ENCODE peak calls at places on chromosomes 16 and 17, in ten cellular contexts. One of them, this sample, is unnamed.

GRCh38 chr17:17837966-17838962 is 1.5 kb upstream of the SREBF1 start:
- DNase-seq in stomach: no peak
- DNase-seq in bronchial epithelial cell: peak; percentile 55
- DNase-seq in cardiac muscle cell: no peak
- DNase-seq in astrocyte of the cerebellum: no peak
- DNase-seq in choroid plexus epithelial cell: no peak
- DNase-seq in IMR-90: peak; percentile 24
- DNase-seq in lung: peak; percentile 75
- DNase-seq in GM12865: no peak
- DNase-seq in cardiac fibroblast: peak; percentile 76
- DNase-seq in this sample: peak; percentile 44

GRCh38 chr16:81582655-81583441 is 138.2 kb downstream of the CMIP start:
- DNase-seq in cardiac muscle cell: no peak
- DNase-seq in stomach: no peak
- DNase-seq in IMR-90: no peak
- DNase-seq in GM12865: no peak
- DNase-seq in choroid plexus epithelial cell: peak; percentile 12
- DNase-seq in cardiac fibroblast: no peak
- DNase-seq in astrocyte of the cerebellum: no peak
- DNase-seq in bronchial epithelial cell: no peak
- DNase-seq in lung: no peak
- DNase-seq in this sample: peak; percentile 11

GRCh38 chr16:57260294-57260929 is 15.4 kb downstream of the ARL2BP start:
- DNase-seq in choroid plexus epithelial cell: peak; percentile 87
- DNase-seq in bronchial epithelial cell: peak; percentile 87
- DNase-seq in GM12865: peak; percentile 66
- DNase-seq in lung: no peak
- DNase-seq in cardiac muscle cell: no peak
- DNase-seq in IMR-90: peak; percentile 82
- DNase-seq in cardiac fibroblast: peak; percentile 82
- DNase-seq in astrocyte of the cerebellum: peak; percentile 60
- DNase-seq in stomach: peak; percentile 24
- DNase-seq in this sample: peak; percentile 78

GRCh38 chr17:19650826-19651225 is 2.3 kb downstream of the ALDH3A2 start:
- DNase-seq in stomach: no peak
- DNase-seq in lung: no peak
- DNase-seq in bronchial epithelial cell: peak; percentile 75
- DNase-seq in cardiac muscle cell: no peak
- DNase-seq in IMR-90: peak; percentile 59
- DNase-seq in choroid plexus epithelial cell: no peak
- DNase-seq in astrocyte of the cerebellum: no peak
- DNase-seq in cardiac fibroblast: peak; percentile 53
- DNase-seq in GM12865: no peak
- DNase-seq in this sample: peak; percentile 35

GRCh38 chr17:36940313-36941264 is 3.3 kb downstream of the LHX1 start:
- DNase-seq in lung: no peak
- DNase-seq in astrocyte of the cerebellum: no peak
- DNase-seq in stomach: no peak
- DNase-seq in bronchial epithelial cell: no peak
- DNase-seq in IMR-90: no peak
- DNase-seq in cardiac muscle cell: no peak
- DNase-seq in GM12865: no peak
- DNase-seq in choroid plexus epithelial cell: no peak
- DNase-seq in cardiac fibroblast: no peak
- DNase-seq in this sample: no peak

GRCh38 chr17:45742251-45742650 is 41.9 kb upstream of the CRHR1 start:
- DNase-seq in cardiac fibroblast: no peak
- DNase-seq in choroid plexus epithelial cell: no peak
- DNase-seq in stomach: no peak
- DNase-seq in GM12865: no peak
- DNase-seq in IMR-90: no peak
- DNase-seq in bronchial epithelial cell: no peak
- DNase-seq in astrocyte of the cerebellum: no peak
- DNase-seq in lung: no peak
- DNase-seq in cardiac muscle cell: no peak
- DNase-seq in this sample: no peak

GRCh38 chr16:75385507-75386152 is 47.7 kb downstream of the CFDP1 start:
- DNase-seq in GM12865: peak; percentile 81
- DNase-seq in lung: no peak
- DNase-seq in cardiac muscle cell: peak; percentile 80
- DNase-seq in astrocyte of the cerebellum: peak; percentile 92
- DNase-seq in stomach: no peak
- DNase-seq in choroid plexus epithelial cell: peak; percentile 95
- DNase-seq in bronchial epithelial cell: peak; percentile 82
- DNase-seq in cardiac fibroblast: peak; percentile 94
- DNase-seq in IMR-90: peak; percentile 88
- DNase-seq in this sample: peak; percentile 86

GRCh38 chr16:22838681-22839080 is 24.7 kb downstream of the HS3ST2 start:
- DNase-seq in choroid plexus epithelial cell: no peak
- DNase-seq in lung: no peak
- DNase-seq in GM12865: no peak
- DNase-seq in cardiac muscle cell: no peak
- DNase-seq in bronchial epithelial cell: no peak
- DNase-seq in IMR-90: no peak
- DNase-seq in cardiac fibroblast: no peak
- DNase-seq in astrocyte of the cerebellum: no peak
- DNase-seq in stomach: no peak
- DNase-seq in this sample: no peak

GRCh38 chr16:50326835-50327465 is 41.8 kb downstream of the BRD7 start:
- DNase-seq in stomach: no peak
- DNase-seq in GM12865: peak; percentile 88
- DNase-seq in cardiac fibroblast: peak; percentile 56
- DNase-seq in cardiac muscle cell: peak; percentile 48
- DNase-seq in choroid plexus epithelial cell: peak; percentile 65
- DNase-seq in lung: no peak
- DNase-seq in IMR-90: peak; percentile 36
- DNase-seq in bronchial epithelial cell: peak; percentile 44
- DNase-seq in astrocyte of the cerebellum: peak; percentile 15
- DNase-seq in this sample: peak; percentile 42

GRCh38 chr17:19978206-19978802 is 676 bp upstream of the AKAP10 start:
- DNase-seq in stomach: no peak
- DNase-seq in choroid plexus epithelial cell: no peak
- DNase-seq in astrocyte of the cerebellum: no peak
- DNase-seq in cardiac fibroblast: peak; percentile 11
- DNase-seq in GM12865: no peak
- DNase-seq in cardiac muscle cell: no peak
- DNase-seq in bronchial epithelial cell: peak; percentile 6
- DNase-seq in IMR-90: no peak
- DNase-seq in lung: no peak
- DNase-seq in this sample: no peak

GRCh38 chr16:54627616-54628015 is 303.0 kb upstream of the IRX5 start:
- DNase-seq in bronchial epithelial cell: no peak
- DNase-seq in IMR-90: no peak
- DNase-seq in cardiac fibroblast: peak; percentile 78
- DNase-seq in GM12865: no peak
- DNase-seq in lung: no peak
- DNase-seq in astrocyte of the cerebellum: no peak
- DNase-seq in stomach: no peak
- DNase-seq in cardiac muscle cell: no peak
- DNase-seq in choroid plexus epithelial cell: no peak
- DNase-seq in this sample: no peak

GRCh38 chr16:25060920-25061319 is 45.8 kb upstream of the ARHGAP17 start:
- DNase-seq in cardiac fibroblast: no peak
- DNase-seq in cardiac muscle cell: peak; percentile 92
- DNase-seq in GM12865: peak; percentile 58
- DNase-seq in stomach: no peak
- DNase-seq in bronchial epithelial cell: no peak
- DNase-seq in choroid plexus epithelial cell: peak; percentile 63
- DNase-seq in lung: no peak
- DNase-seq in astrocyte of the cerebellum: no peak
- DNase-seq in IMR-90: peak; percentile 31
- DNase-seq in this sample: no peak

GRCh38 chr17:44636562-44636961 is 19.7 kb upstream of the MEIOC start:
- DNase-seq in cardiac muscle cell: peak; percentile 40
- DNase-seq in stomach: no peak
- DNase-seq in lung: no peak
- DNase-seq in IMR-90: peak; percentile 72
- DNase-seq in cardiac fibroblast: peak; percentile 70
- DNase-seq in choroid plexus epithelial cell: peak; percentile 85
- DNase-seq in astrocyte of the cerebellum: peak; percentile 28
- DNase-seq in GM12865: no peak
- DNase-seq in bronchial epithelial cell: peak; percentile 45
- DNase-seq in this sample: peak; percentile 64

GRCh38 chr17:74211141-74211928 is 2.0 kb upstream of the TTYH2 start:
- DNase-seq in choroid plexus epithelial cell: peak; percentile 40
- DNase-seq in IMR-90: no peak
- DNase-seq in GM12865: peak; percentile 36
- DNase-seq in bronchial epithelial cell: no peak
- DNase-seq in cardiac muscle cell: peak; percentile 51
- DNase-seq in astrocyte of the cerebellum: no peak
- DNase-seq in lung: no peak
- DNase-seq in cardiac fibroblast: peak; percentile 37
- DNase-seq in stomach: no peak
- DNase-seq in this sample: peak; percentile 26
- H3K4me3 ChIP-seq in choroid plexus epithelial cell: peak overlapping the region; percentile 71
- H3K4me3 ChIP-seq in IMR-90: no peak overlapping the region
- H3K4me3 ChIP-seq in GM12865: peak overlapping the region; percentile 57
- H3K4me3 ChIP-seq in bronchial epithelial cell: no peak overlapping the region
- H3K4me3 ChIP-seq in cardiac muscle cell: no peak overlapping the region
- H3K4me3 ChIP-seq in astrocyte of the cerebellum: peak overlapping the region; percentile 54
- H3K4me3 ChIP-seq in lung: no peak overlapping the region
- H3K4me3 ChIP-seq in cardiac fibroblast: peak overlapping the region; percentile 60
- H3K4me3 ChIP-seq in stomach: peak overlapping the region; percentile 48
- H3K4me3 ChIP-seq in this sample: peak overlapping the region; percentile 59

GRCh38 chr16:16821261-16821660 is 442.3 kb downstream of the NPIPA7 start:
- DNase-seq in IMR-90: no peak
- DNase-seq in choroid plexus epithelial cell: no peak
- DNase-seq in astrocyte of the cerebellum: no peak
- DNase-seq in stomach: no peak
- DNase-seq in bronchial epithelial cell: no peak
- DNase-seq in lung: no peak
- DNase-seq in cardiac fibroblast: no peak
- DNase-seq in cardiac muscle cell: no peak
- DNase-seq in GM12865: no peak
- DNase-seq in this sample: no peak
- TF ChIP-seq CTCF in IMR-90: no peak
- TF ChIP-seq CTCF in choroid plexus epithelial cell: no peak
- TF ChIP-seq CTCF in astrocyte of the cerebellum: no peak
- TF ChIP-seq CTCF in stomach: no peak
- TF ChIP-seq CTCF in bronchial epithelial cell: no peak
- TF ChIP-seq CTCF in lung: no peak
- TF ChIP-seq CTCF in cardiac fibroblast: no peak
- TF ChIP-seq CTCF in cardiac muscle cell: no peak
- TF ChIP-seq CTCF in GM12865: no peak
- TF ChIP-seq CTCF in this sample: no peak

GRCh38 chr16:69858196-69859104 is 92.7 kb upstream of the CLEC18A start:
- DNase-seq in GM12865: no peak
- DNase-seq in astrocyte of the cerebellum: no peak
- DNase-seq in IMR-90: no peak
- DNase-seq in cardiac muscle cell: no peak
- DNase-seq in stomach: no peak
- DNase-seq in lung: no peak
- DNase-seq in bronchial epithelial cell: no peak
- DNase-seq in cardiac fibroblast: no peak
- DNase-seq in choroid plexus epithelial cell: no peak
- DNase-seq in this sample: no peak

GRCh38 chr16:69863882-69864281 is 87.3 kb upstream of the CLEC18A start:
- DNase-seq in stomach: no peak
- DNase-seq in IMR-90: no peak
- DNase-seq in cardiac fibroblast: no peak
- DNase-seq in lung: no peak
- DNase-seq in astrocyte of the cerebellum: no peak
- DNase-seq in bronchial epithelial cell: no peak
- DNase-seq in GM12865: no peak
- DNase-seq in choroid plexus epithelial cell: no peak
- DNase-seq in cardiac muscle cell: no peak
- DNase-seq in this sample: no peak

GRCh38 chr16:69860233-69861231 is 90.6 kb upstream of the CLEC18A start:
- DNase-seq in stomach: no peak
- DNase-seq in choroid plexus epithelial cell: no peak
- DNase-seq in cardiac fibroblast: no peak
- DNase-seq in astrocyte of the cerebellum: no peak
- DNase-seq in lung: no peak
- DNase-seq in GM12865: no peak
- DNase-seq in cardiac muscle cell: no peak
- DNase-seq in IMR-90: no peak
- DNase-seq in bronchial epithelial cell: no peak
- DNase-seq in this sample: no peak

GRCh38 chr16:69859105-69859969 is 91.8 kb upstream of the CLEC18A start:
- DNase-seq in bronchial epithelial cell: peak; percentile 42
- DNase-seq in astrocyte of the cerebellum: no peak
- DNase-seq in lung: peak; percentile 32
- DNase-seq in cardiac muscle cell: peak; percentile 47
- DNase-seq in IMR-90: no peak
- DNase-seq in GM12865: peak; percentile 52
- DNase-seq in cardiac fibroblast: no peak
- DNase-seq in choroid plexus epithelial cell: peak; percentile 45
- DNase-seq in stomach: peak; percentile 44
- DNase-seq in this sample: no peak

GRCh38 chr16:69861276-69862030 is 89.7 kb upstream of the CLEC18A start:
- DNase-seq in bronchial epithelial cell: no peak
- DNase-seq in cardiac muscle cell: peak; percentile 75
- DNase-seq in cardiac fibroblast: peak; percentile 73
- DNase-seq in lung: peak; percentile 39
- DNase-seq in choroid plexus epithelial cell: peak; percentile 90
- DNase-seq in IMR-90: peak; percentile 75
- DNase-seq in stomach: peak; percentile 35
- DNase-seq in astrocyte of the cerebellum: peak; percentile 52
- DNase-seq in GM12865: no peak
- DNase-seq in this sample: peak; percentile 82
- H3K4me3 ChIP-seq in bronchial epithelial cell: no peak overlapping the region
- H3K4me3 ChIP-seq in cardiac muscle cell: no peak overlapping the region
- H3K4me3 ChIP-seq in cardiac fibroblast: no peak overlapping the region
- H3K4me3 ChIP-seq in lung: no peak overlapping the region
- H3K4me3 ChIP-seq in choroid plexus epithelial cell: no peak overlapping the region
- H3K4me3 ChIP-seq in IMR-90: no peak overlapping the region
- H3K4me3 ChIP-seq in stomach: no peak overlapping the region
- H3K4me3 ChIP-seq in astrocyte of the cerebellum: no peak overlapping the region
- H3K4me3 ChIP-seq in GM12865: no peak overlapping the region
- H3K4me3 ChIP-seq in this sample: no peak overlapping the region

GRCh38 chr17:40888321-40888720 is 3.3 kb upstream of the KRT20 start:
- DNase-seq in bronchial epithelial cell: no peak
- DNase-seq in cardiac muscle cell: no peak
- DNase-seq in stomach: no peak
- DNase-seq in astrocyte of the cerebellum: no peak
- DNase-seq in GM12865: no peak
- DNase-seq in choroid plexus epithelial cell: no peak
- DNase-seq in lung: no peak
- DNase-seq in cardiac fibroblast: no peak
- DNase-seq in IMR-90: no peak
- DNase-seq in this sample: no peak

GRCh38 chr17:40883031-40883430 is 2.0 kb downstream of the KRT20 start:
- DNase-seq in IMR-90: no peak
- DNase-seq in cardiac muscle cell: no peak
- DNase-seq in lung: no peak
- DNase-seq in GM12865: no peak
- DNase-seq in bronchial epithelial cell: no peak
- DNase-seq in choroid plexus epithelial cell: no peak
- DNase-seq in cardiac fibroblast: no peak
- DNase-seq in astrocyte of the cerebellum: no peak
- DNase-seq in stomach: no peak
- DNase-seq in this sample: no peak

GRCh38 chr17:40886090-40886489 is 1.0 kb upstream of the KRT20 start:
- DNase-seq in stomach: no peak
- DNase-seq in cardiac muscle cell: no peak
- DNase-seq in astrocyte of the cerebellum: no peak
- DNase-seq in IMR-90: peak; percentile 67
- DNase-seq in GM12865: no peak
- DNase-seq in cardiac fibroblast: peak; percentile 5
- DNase-seq in bronchial epithelial cell: no peak
- DNase-seq in choroid plexus epithelial cell: no peak
- DNase-seq in lung: no peak
- DNase-seq in this sample: no peak

GRCh38 chr17:40883960-40884359 is 1.1 kb downstream of the KRT20 start:
- DNase-seq in choroid plexus epithelial cell: no peak
- DNase-seq in astrocyte of the cerebellum: no peak
- DNase-seq in cardiac muscle cell: no peak
- DNase-seq in lung: no peak
- DNase-seq in IMR-90: no peak
- DNase-seq in stomach: no peak
- DNase-seq in bronchial epithelial cell: no peak
- DNase-seq in GM12865: no peak
- DNase-seq in cardiac fibroblast: no peak
- DNase-seq in this sample: no peak

GRCh38 chr17:40884708-40885512 is at the start of gene KRT20:
- DNase-seq in bronchial epithelial cell: no peak
- DNase-seq in lung: no peak
- DNase-seq in GM12865: no peak
- DNase-seq in astrocyte of the cerebellum: no peak
- DNase-seq in choroid plexus epithelial cell: no peak
- DNase-seq in stomach: no peak
- DNase-seq in cardiac fibroblast: no peak
- DNase-seq in cardiac muscle cell: no peak
- DNase-seq in IMR-90: no peak
- DNase-seq in this sample: no peak
- TF ChIP-seq CTCF in bronchial epithelial cell: no peak
- TF ChIP-seq CTCF in lung: no peak
- TF ChIP-seq CTCF in GM12865: no peak
- TF ChIP-seq CTCF in astrocyte of the cerebellum: no peak
- TF ChIP-seq CTCF in choroid plexus epithelial cell: peak; percentile 34
- TF ChIP-seq CTCF in stomach: no peak
- TF ChIP-seq CTCF in cardiac fibroblast: peak; percentile 19
- TF ChIP-seq CTCF in cardiac muscle cell: peak; percentile 3
- TF ChIP-seq CTCF in IMR-90: no peak
- TF ChIP-seq CTCF in this sample: no peak

This sample was measured in astrocyte of the spinal cord.